ENCODE peak calls at places on chromosomes 6 and 20, in seven cellular contexts. G, Y, O, S, L, H and A are unnamed samples.

GRCh38 chr20:46894579-46894958 is at the start of gene EYA2:
- DNase-seq in L (no peak), G (peak), H (no peak), S (no peak), Y (peak), O (no peak), A (no peak)

GRCh38 chr6:72894091-72894490 is 272.2 kb downstream of the KCNQ5 start:
- DNase-seq in O (no peak), L (no peak), S (no peak), Y (no peak), G (peak), H (no peak), A (no peak)

GRCh38 chr6:3356824-3357420 is 98.2 kb downstream of the PSMG4 start:
- DNase-seq in L (no peak), Y (peak), H (no peak), S (no peak), O (no peak), G (no peak), A (no peak)

GRCh38 chr6:52497652-52498408 is 77.7 kb downstream of the EFHC1 start:
- DNase-seq in S (no peak), O (peak), L (no peak), G (peak), Y (no peak), H (no peak), A (peak)

GRCh38 chr6:36578030-36578825 is 15.9 kb upstream of the SRSF3 start:
- DNase-seq in Y (no peak), S (no peak), O (no peak), L (no peak), H (no peak), G (no peak), A (no peak)

GRCh38 chr6:18667612-18668011 is 280.5 kb downstream of the RNF144B start:
- DNase-seq in S (no peak), L (no peak), Y (no peak), H (no peak), O (no peak), G (no peak), A (no peak)

GRCh38 chr6:218153-219018 is 73.9 kb upstream of the DUSP22 start:
- DNase-seq in O (no peak), Y (no peak), S (no peak), G (peak), H (no peak), L (no peak), A (no peak)

GRCh38 chr20:21074605-21075336 is 31.4 kb downstream of the LINC00237 start:
- DNase-seq in O (no peak), S (no peak), Y (no peak), H (no peak), G (no peak), L (no peak), A (no peak)

GRCh38 chr6:154932562-154933027 is 62.5 kb upstream of the TIAM2 start:
- DNase-seq in H (no peak), S (peak), G (no peak), Y (peak), L (peak), O (no peak), A (peak)

GRCh38 chr6:66340736-66341135 is 633.7 kb upstream of the EYS start:
- DNase-seq in G (no peak), S (no peak), Y (no peak), L (no peak), H (peak), O (no peak), A (no peak)

GRCh38 chr20:5910192-5910591 is 40.1 kb downstream of the TRMT6 start:
- DNase-seq in Y (no peak), H (no peak), S (no peak), G (no peak), O (no peak), L (no peak), A (no peak)

GRCh38 chr6:170108890-170109587 is 181.8 kb downstream of the DLL1 start:
- DNase-seq in H (no peak), O (no peak), Y (no peak), G (peak), L (no peak), S (no peak), A (no peak)

GRCh38 chr6:31631209-31631608 is 10.7 kb downstream of the PRRC2A start:
- DNase-seq in L (no peak), G (peak), Y (no peak), H (no peak), S (no peak), O (no peak), A (no peak)

GRCh38 chr20:18046535-18046934 is 11.2 kb downstream of the OVOL2 start:
- DNase-seq in H (no peak), O (no peak), G (no peak), Y (no peak), L (no peak), S (no peak), A (no peak)

GRCh38 chr20:8414611-8415274 is 282.7 kb downstream of the PLCB1 start:
- DNase-seq in Y (no peak), G (no peak), O (no peak), L (no peak), H (no peak), S (peak), A (peak)

GRCh38 chr20:17795449-17796095 is 95.8 kb downstream of the BANF2 start:
- DNase-seq in Y (no peak), H (no peak), L (no peak), S (no peak), O (no peak), G (no peak), A (no peak)

GRCh38 chr6:42359021-42359420 is 92.7 kb downstream of the TRERF1 start:
- DNase-seq in S (no peak), Y (peak), H (no peak), O (no peak), L (no peak), G (peak), A (no peak)

GRCh38 chr6:4971851-4972250 is 32.0 kb downstream of the RPP40 start:
- DNase-seq in H (no peak), L (no peak), O (no peak), Y (no peak), G (peak), S (no peak), A (no peak)

GRCh38 chr6:136274062-136274461 is 15.6 kb downstream of the BCLAF1 start:
- DNase-seq in G (no peak), O (no peak), S (no peak), H (no peak), Y (no peak), L (no peak), A (no peak)

GRCh38 chr6:155183095-155183494 is 80.7 kb upstream of the CLDN20 start:
- DNase-seq in Y (no peak), S (no peak), L (no peak), H (no peak), G (no peak), O (no peak), A (no peak)

GRCh38 chr6:15340775-15341174 is 94.9 kb downstream of the JARID2 start:
- DNase-seq in S (no peak), L (no peak), H (no peak), O (no peak), G (no peak), Y (no peak), A (no peak)

GRCh38 chr6:110625883-110626282 is 149.5 kb upstream of the SLC22A16 start:
- DNase-seq in L (no peak), S (no peak), O (no peak), G (peak), H (no peak), Y (no peak), A (peak)

GRCh38 chr6:18823782-18824386 is 436.7 kb downstream of the RNF144B start:
- DNase-seq in L (no peak), H (no peak), G (no peak), O (no peak), Y (no peak), S (no peak), A (peak)

GRCh38 chr20:32829291-32830005 is 9.7 kb downstream of the MAPRE1 start:
- DNase-seq in O (no peak), G (peak), H (no peak), L (no peak), S (no peak), Y (no peak), A (no peak)

GRCh38 chr6:9252784-9253183 is 817.4 kb upstream of the SLC35B3 start:
- DNase-seq in H (no peak), Y (no peak), S (no peak), O (no peak), L (no peak), G (no peak), A (no peak)

GRCh38 chr6:138724015-138724414 is 49.6 kb upstream of the CCDC28A start:
- DNase-seq in G (no peak), L (peak), Y (no peak), O (peak), H (no peak), S (no peak), A (peak)

GRCh38 chr20:62703853-62704228 is 4.8 kb upstream of the NTSR1 start:
- DNase-seq in S (no peak), Y (no peak), L (no peak), O (no peak), H (no peak), G (no peak), A (no peak)

GRCh38 chr6:18586133-18586532 is 199.0 kb downstream of the RNF144B start:
- DNase-seq in S (no peak), G (no peak), L (no peak), H (no peak), O (no peak), Y (no peak), A (no peak)

GRCh38 chr6:51028271-51028670 is 209.6 kb downstream of the TFAP2B start:
- DNase-seq in S (no peak), Y (no peak), G (no peak), H (no peak), L (no peak), O (no peak), A (peak)

GRCh38 chr6:30446259-30446658 is 43.0 kb upstream of the HLA-E start:
- DNase-seq in G (no peak), H (no peak), O (no peak), L (no peak), Y (no peak), S (no peak), A (no peak)

GRCh38 chr6:30447237-30447636 is 42.1 kb upstream of the HLA-E start:
- DNase-seq in Y (peak), S (no peak), L (no peak), O (no peak), G (no peak), H (no peak), A (peak)

GRCh38 chr6:30452736-30453507 is 36.4 kb upstream of the HLA-E start:
- DNase-seq in S (no peak), O (no peak), Y (no peak), H (no peak), L (no peak), G (no peak), A (no peak)

GRCh38 chr6:30450548-30450907 is 38.8 kb upstream of the HLA-E start:
- DNase-seq in L (no peak), H (no peak), G (no peak), O (no peak), S (no peak), Y (no peak), A (no peak)

GRCh38 chr6:30450908-30451818 is 38.1 kb upstream of the HLA-E start:
- DNase-seq in O (peak), G (peak), Y (no peak), S (peak), H (no peak), L (peak), A (peak)
- H3K4me3 ChIP-seq in O (peak), G (peak), Y (no peak), S (no peak), H (no peak), L (peak), A (no peak)

GRCh38 chr6:134172020-134172766 is 119.8 kb upstream of the SLC2A12 start:
- DNase-seq in O (no peak), L (no peak), S (no peak), H (no peak), G (no peak), Y (no peak), A (peak)
- H3K4me3 ChIP-seq in O (peak), L (peak), S (peak), H (peak), G (peak), Y (peak), A (peak)

GRCh38 chr6:149686230-149686629 is 31.7 kb downstream of the LATS1 start:
- DNase-seq in O (no peak), Y (no peak), G (no peak), S (no peak), L (no peak), H (no peak), A (no peak)

GRCh38 chr6:149683256-149683860 is 34.5 kb downstream of the LATS1 start:
- DNase-seq in Y (no peak), G (no peak), H (no peak), S (no peak), O (no peak), L (no peak), A (peak)

GRCh38 chr6:149680490-149680889 is 32.0 kb upstream of the KATNA1 start:
- DNase-seq in H (no peak), Y (no peak), G (no peak), O (no peak), S (no peak), L (no peak), A (no peak)
- H3K4me3 ChIP-seq in H (no peak), Y (no peak), G (no peak), O (no peak), S (no peak), L (no peak), A (no peak)

DNA sequence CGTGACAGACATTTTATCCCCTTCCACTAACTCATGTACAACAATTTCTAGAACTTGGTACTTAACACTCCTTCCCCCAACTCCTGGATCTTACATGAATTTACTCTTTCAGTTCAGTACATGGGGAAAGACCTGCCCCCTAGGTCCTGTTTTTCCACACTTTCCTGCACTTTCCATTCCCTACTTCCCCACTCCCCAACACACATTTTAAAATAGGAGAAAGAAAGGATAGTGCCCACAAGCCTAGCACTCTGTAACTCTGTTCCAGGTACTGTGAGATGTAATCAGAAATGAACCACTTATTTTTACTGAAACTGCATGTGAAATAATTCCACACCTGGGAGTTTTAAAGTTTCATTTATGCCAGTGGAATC is 1.4 kb downstream of the ADGRG6 start:
- DNase-seq in S (no peak), G (no peak), H (no peak), L (no peak), Y (no peak), O (no peak), A (no peak)
- H3K4me3 ChIP-seq in S (no peak), G (no peak), H (peak), L (no peak), Y (peak), O (peak), A (no peak)